ENCODE peak calls at places on chromosomes 2 and 18, in four cellular contexts. E, C, K and T are unnamed samples.

GRCh38 chr2:25844089-25844488 is 34.2 kb downstream of the ASXL2 start:
- DNase-seq in K (no peak), C (no peak), E (no peak), T (no peak)

GRCh38 chr2:111032721-111033532 is 87.8 kb upstream of the BCL2L11 start:
- DNase-seq in K (no peak), C (peak), E (peak), T (no peak)

GRCh38 chr2:97719362-97720155 is 6.2 kb downstream of the ZAP70 start:
- DNase-seq in E (no peak), C (no peak), K (no peak), T (no peak)

GRCh38 chr2:55907686-55908085 is 15.9 kb downstream of the EFEMP1 start:
- DNase-seq in C (no peak), E (no peak), K (no peak), T (no peak)

GRCh38 chr2:157441072-157441454 is 2.8 kb downstream of the CYTIP start:
- DNase-seq in E (no peak), C (no peak), K (peak), T (no peak)

GRCh38 chr2:175063741-175064140 is 58.6 kb upstream of the CHN1 start:
- DNase-seq in E (no peak), K (no peak), C (peak), T (no peak)

GRCh38 chr2:41194235-41194634 is 742.3 kb upstream of the SLC8A1 start:
- DNase-seq in K (no peak), C (peak), E (no peak), T (peak)

GRCh38 chr2:181680937-181681811 is 857 bp upstream of the NEUROD1 start:
- DNase-seq in K (no peak), C (no peak), E (no peak), T (no peak)

GRCh38 chr18:70377317-70377799 is 88.5 kb downstream of the SOCS6 start:
- DNase-seq in E (peak), K (no peak), C (peak), T (no peak)

GRCh38 chr2:200765995-200766660 is 45.6 kb upstream of the BZW1 start:
- DNase-seq in C (no peak), E (peak), K (no peak), T (no peak)

GRCh38 chr2:8458461-8459459 is 223.1 kb upstream of the ID2 start:
- DNase-seq in C (no peak), E (no peak), K (no peak), T (no peak)

GRCh38 chr18:69817335-69817935 is 130.2 kb downstream of the CD226 start:
- DNase-seq in C (no peak), E (no peak), K (no peak), T (no peak)

DNA sequence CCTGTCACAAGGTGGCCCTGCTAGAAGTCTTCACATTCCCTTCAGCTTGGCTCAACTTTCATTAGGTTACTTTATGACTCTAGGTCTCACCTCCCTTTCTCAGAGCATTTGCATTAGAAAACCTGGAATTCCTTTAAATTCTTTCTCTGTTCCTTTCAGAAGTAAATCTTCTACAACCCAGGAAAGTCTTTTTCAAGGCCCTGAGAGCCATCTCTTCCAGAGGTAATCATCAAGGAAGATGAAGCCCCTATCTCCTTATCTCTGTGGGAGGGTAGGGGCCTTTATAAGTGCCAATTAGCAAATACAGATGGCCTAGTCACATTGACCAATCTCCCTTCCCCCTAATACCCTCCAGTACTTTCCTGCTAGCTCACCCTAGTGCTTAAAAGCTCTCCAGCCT is 848.0 kb upstream of the FAM98A start:
- DNase-seq in E (no peak), K (no peak), C (no peak), T (no peak)
- TF ChIP-seq CTCF in E (no peak), K (no peak), C (no peak), T (no peak)

DNA sequence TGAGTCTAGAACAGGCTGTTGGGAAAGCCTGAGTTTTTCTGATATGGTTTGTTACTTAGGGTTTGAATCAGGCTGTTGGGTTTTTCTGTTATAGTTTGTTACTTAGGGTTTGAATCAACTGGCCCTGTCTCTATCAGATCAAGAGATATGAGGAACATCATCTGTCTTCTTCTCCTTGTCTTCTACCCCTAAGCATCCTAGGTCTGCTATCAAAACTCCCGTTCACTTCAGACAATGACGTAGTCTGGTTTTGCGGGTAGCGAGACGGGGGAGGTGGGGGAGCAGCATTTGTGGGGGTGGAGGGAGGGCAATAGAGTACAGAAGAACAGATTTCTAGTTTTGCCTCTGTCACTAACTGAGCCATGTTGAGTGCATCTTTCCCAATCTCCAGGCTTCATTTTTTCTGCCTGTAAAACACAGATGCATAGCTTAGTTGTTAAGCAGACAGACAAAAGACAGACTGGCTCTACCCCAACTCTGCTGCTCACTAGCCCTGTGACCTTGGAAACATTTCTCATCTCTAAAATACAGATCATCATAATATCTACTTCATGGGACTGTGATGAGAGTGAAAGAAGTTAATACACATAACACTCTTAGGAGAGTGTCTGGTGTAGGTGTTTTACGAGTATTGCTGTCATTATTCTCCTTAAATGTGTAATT is 9.1 kb downstream of the TNP1 start:
- DNase-seq in C (no peak), K (no peak), E (no peak), T (no peak)
- TF ChIP-seq CTCF in C (no peak), K (no peak), E (no peak), T (no peak)

GRCh38 chr2:105283532-105283931 is 42.0 kb downstream of the GPR45 start:
- DNase-seq in E (no peak), C (no peak), K (no peak), T (no peak)

GRCh38 chr2:105288133-105288532 is 41.4 kb downstream of the TGFBRAP1 start:
- DNase-seq in K (no peak), E (no peak), C (no peak), T (no peak)

GRCh38 chr2:105291981-105292380 is 37.6 kb downstream of the TGFBRAP1 start:
- DNase-seq in K (no peak), E (no peak), C (no peak), T (no peak)

GRCh38 chr2:105290981-105291660 is 38.4 kb downstream of the TGFBRAP1 start:
- DNase-seq in K (no peak), C (no peak), E (no peak), T (no peak)

GRCh38 chr2:105287692-105288091 is 41.8 kb downstream of the TGFBRAP1 start:
- DNase-seq in C (peak), E (peak), K (no peak), T (peak)
- TF ChIP-seq CTCF in C (peak), E (peak), K (peak), T (peak)

DNA sequence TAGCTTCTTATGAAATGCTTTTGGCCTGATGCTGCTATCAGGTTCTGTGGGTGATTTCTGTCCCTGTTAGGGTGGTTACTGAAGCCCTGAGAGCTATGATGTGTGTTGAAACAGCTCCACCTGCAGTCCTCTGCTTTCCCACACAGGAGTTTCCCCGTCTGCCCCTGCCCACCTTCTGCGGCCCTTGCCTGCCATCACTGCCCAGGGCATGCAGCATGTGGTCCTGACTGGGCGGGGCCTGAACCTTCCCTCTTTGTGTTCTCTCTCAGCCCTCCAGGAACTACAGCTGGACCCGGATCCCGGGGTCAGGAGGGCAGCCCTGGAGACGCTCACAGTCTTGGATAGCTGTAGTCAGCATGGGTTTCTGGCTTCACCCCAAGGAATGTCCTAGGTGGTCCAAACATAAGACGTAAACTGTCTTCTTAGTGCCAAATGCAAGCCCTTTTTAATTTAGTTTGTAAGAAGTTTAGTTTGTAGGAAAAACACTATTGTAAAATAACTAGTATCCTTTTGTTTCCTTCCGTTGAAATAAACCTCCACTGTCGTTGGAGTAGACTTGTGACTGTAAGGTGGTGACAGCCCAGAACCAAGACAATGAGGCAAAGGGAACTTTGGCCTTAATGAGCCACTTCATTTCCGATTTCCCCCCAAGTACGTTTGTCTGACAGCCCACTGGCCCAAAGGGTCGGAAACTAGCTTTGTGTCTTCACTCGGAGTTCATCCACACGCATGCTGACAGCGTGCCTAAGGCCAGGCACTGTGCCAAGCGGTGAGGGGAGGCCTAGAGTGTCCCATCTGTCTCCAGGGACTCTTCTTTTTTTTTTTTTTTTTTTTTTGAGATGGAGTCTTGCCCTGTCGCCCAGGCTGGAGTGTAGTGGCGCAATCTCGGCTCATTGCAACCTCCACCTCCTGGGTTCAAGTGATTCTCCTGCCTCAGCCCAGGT is 21.2 kb downstream of the HJURP start:
- DNase-seq in C (peak), E (peak), K (no peak), T (peak)
- TF ChIP-seq CTCF in C (peak), E (peak), K (peak), T (peak)

GRCh38 chr2:236621786-236622185 is 52.2 kb downstream of the ACKR3 start:
- DNase-seq in E (no peak), K (no peak), C (no peak), T (no peak)

GRCh38 chr2:236622201-236622600 is 52.6 kb downstream of the ACKR3 start:
- DNase-seq in E (no peak), C (no peak), K (no peak), T (no peak)

GRCh38 chr2:236622660-236623059 is 53.0 kb downstream of the ACKR3 start:
- DNase-seq in E (no peak), C (no peak), K (no peak), T (no peak)

GRCh38 chr2:236625156-236625690 is 55.6 kb downstream of the ACKR3 start:
- DNase-seq in C (no peak), K (no peak), E (no peak), T (no peak)

DNA sequence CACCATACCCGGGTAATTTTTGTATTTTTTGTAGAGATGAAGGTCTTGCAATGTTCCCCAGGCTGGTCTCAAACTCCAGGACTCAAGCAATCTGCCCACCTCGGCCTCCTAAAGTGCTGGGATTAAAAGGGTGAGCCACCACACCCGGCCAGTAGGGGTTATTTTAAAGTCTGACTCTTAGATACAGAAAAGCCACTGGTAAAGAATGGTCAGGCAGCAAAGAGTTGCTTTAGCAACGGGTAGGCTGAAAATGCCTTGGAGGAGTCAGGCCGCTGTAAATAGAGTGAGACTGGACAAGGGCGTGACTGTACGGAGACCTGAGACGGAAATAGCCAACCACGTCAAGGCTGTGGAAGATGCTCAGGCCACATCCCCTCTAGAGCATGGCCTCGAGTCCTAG is 54.2 kb downstream of the ACKR3 start:
- DNase-seq in C (no peak), K (no peak), E (no peak), T (no peak)
- TF ChIP-seq CTCF in C (no peak), K (no peak), E (no peak), T (no peak)

GRCh38 chr2:109516445-109517117 is 97.2 kb downstream of the SEPTIN10 start:
- DNase-seq in E (peak), C (peak), K (peak), T (peak)
- TF ChIP-seq CTCF in E (peak), C (peak), K (peak), T (peak)